ENCODE peak calls at places on chromosomes 16 and 17, in ten cellular contexts. One of them, this sample, is unnamed.

GRCh38 chr17:38691154-38691553 is 13.9 kb upstream of the MLLT6 start:
- DNase-seq in thoracic aorta: no peak
- DNase-seq in Caco-2: no peak
- DNase-seq in transverse colon: no peak
- DNase-seq in tibial artery: no peak
- DNase-seq in trophoblast cell: no peak
- DNase-seq in DND-41: no peak
- DNase-seq in fibroblast of lung: no peak
- DNase-seq in esophagus muscularis mucosa: no peak
- DNase-seq in CD8-positive, alpha-beta T cell: no peak
- DNase-seq in this sample: no peak

GRCh38 chr16:71929048-71929447 is 33.7 kb downstream of the IST1 start:
- DNase-seq in Caco-2: no peak
- DNase-seq in CD8-positive, alpha-beta T cell: no peak
- DNase-seq in tibial artery: no peak
- DNase-seq in transverse colon: peak; percentile 26
- DNase-seq in esophagus muscularis mucosa: no peak
- DNase-seq in thoracic aorta: no peak
- DNase-seq in trophoblast cell: no peak
- DNase-seq in fibroblast of lung: peak; percentile 86
- DNase-seq in DND-41: no peak
- DNase-seq in this sample: no peak

GRCh38 chr16:69567031-69567680 is 1.4 kb downstream of the NFAT5 start:
- DNase-seq in CD8-positive, alpha-beta T cell: no peak
- DNase-seq in tibial artery: peak; percentile 27
- DNase-seq in trophoblast cell: peak; percentile 78
- DNase-seq in DND-41: peak; percentile 12
- DNase-seq in esophagus muscularis mucosa: no peak
- DNase-seq in thoracic aorta: no peak
- DNase-seq in Caco-2: peak; percentile 66
- DNase-seq in transverse colon: no peak
- DNase-seq in fibroblast of lung: peak; percentile 31
- DNase-seq in this sample: no peak

GRCh38 chr17:72474740-72475477 is 354.1 kb downstream of the SOX9 start:
- DNase-seq in transverse colon: peak; percentile 47
- DNase-seq in Caco-2: no peak
- DNase-seq in thoracic aorta: no peak
- DNase-seq in CD8-positive, alpha-beta T cell: no peak
- DNase-seq in tibial artery: no peak
- DNase-seq in trophoblast cell: no peak
- DNase-seq in esophagus muscularis mucosa: no peak
- DNase-seq in DND-41: no peak
- DNase-seq in fibroblast of lung: no peak
- DNase-seq in this sample: no peak

GRCh38 chr16:77457046-77457445 is 22.2 kb upstream of the ADAMTS18 start:
- DNase-seq in esophagus muscularis mucosa: no peak
- DNase-seq in fibroblast of lung: peak; percentile 25
- DNase-seq in DND-41: no peak
- DNase-seq in transverse colon: no peak
- DNase-seq in trophoblast cell: no peak
- DNase-seq in CD8-positive, alpha-beta T cell: no peak
- DNase-seq in thoracic aorta: no peak
- DNase-seq in tibial artery: no peak
- DNase-seq in Caco-2: no peak
- DNase-seq in this sample: no peak

GRCh38 chr17:17877548-17878358 is 41.0 kb upstream of the SREBF1 start:
- DNase-seq in fibroblast of lung: peak; percentile 95
- DNase-seq in thoracic aorta: peak; percentile 71
- DNase-seq in esophagus muscularis mucosa: no peak
- DNase-seq in CD8-positive, alpha-beta T cell: no peak
- DNase-seq in Caco-2: no peak
- DNase-seq in DND-41: no peak
- DNase-seq in trophoblast cell: no peak
- DNase-seq in tibial artery: peak; percentile 81
- DNase-seq in transverse colon: peak; percentile 55
- DNase-seq in this sample: no peak

GRCh38 chr16:87034317-87034716 is 282.9 kb downstream of the C16orf95 start:
- DNase-seq in tibial artery: no peak
- DNase-seq in trophoblast cell: no peak
- DNase-seq in thoracic aorta: no peak
- DNase-seq in CD8-positive, alpha-beta T cell: no peak
- DNase-seq in DND-41: no peak
- DNase-seq in Caco-2: no peak
- DNase-seq in transverse colon: no peak
- DNase-seq in esophagus muscularis mucosa: no peak
- DNase-seq in fibroblast of lung: peak; percentile 25
- DNase-seq in this sample: no peak

GRCh38 chr17:4358154-4358553 is 8.3 kb downstream of the UBE2G1 start:
- DNase-seq in tibial artery: no peak
- DNase-seq in thoracic aorta: no peak
- DNase-seq in DND-41: no peak
- DNase-seq in fibroblast of lung: no peak
- DNase-seq in CD8-positive, alpha-beta T cell: no peak
- DNase-seq in trophoblast cell: no peak
- DNase-seq in transverse colon: no peak
- DNase-seq in esophagus muscularis mucosa: no peak
- DNase-seq in Caco-2: no peak
- DNase-seq in this sample: no peak

GRCh38 chr16:3642397-3643094 is 11.9 kb upstream of the DNASE1 start:
- DNase-seq in DND-41: no peak
- DNase-seq in esophagus muscularis mucosa: no peak
- DNase-seq in CD8-positive, alpha-beta T cell: no peak
- DNase-seq in trophoblast cell: peak; percentile 71
- DNase-seq in thoracic aorta: no peak
- DNase-seq in tibial artery: no peak
- DNase-seq in transverse colon: peak; percentile 42
- DNase-seq in fibroblast of lung: peak; percentile 55
- DNase-seq in Caco-2: peak; percentile 72
- DNase-seq in this sample: no peak

GRCh38 chr17:2844386-2844785 is 48.1 kb downstream of the RAP1GAP2 start:
- DNase-seq in esophagus muscularis mucosa: no peak
- DNase-seq in tibial artery: no peak
- DNase-seq in thoracic aorta: no peak
- DNase-seq in trophoblast cell: no peak
- DNase-seq in transverse colon: no peak
- DNase-seq in fibroblast of lung: no peak
- DNase-seq in CD8-positive, alpha-beta T cell: no peak
- DNase-seq in DND-41: no peak
- DNase-seq in Caco-2: peak; percentile 46
- DNase-seq in this sample: no peak

GRCh38 chr17:4741544-4741943 is 1.8 kb upstream of the CXCL16 start:
- DNase-seq in trophoblast cell: no peak
- DNase-seq in esophagus muscularis mucosa: no peak
- DNase-seq in tibial artery: no peak
- DNase-seq in DND-41: no peak
- DNase-seq in transverse colon: no peak
- DNase-seq in thoracic aorta: no peak
- DNase-seq in fibroblast of lung: no peak
- DNase-seq in Caco-2: no peak
- DNase-seq in CD8-positive, alpha-beta T cell: no peak
- DNase-seq in this sample: no peak

GRCh38 chr17:7440113-7440822 is 956 bp downstream of the FGF11 start:
- DNase-seq in fibroblast of lung: no peak
- DNase-seq in thoracic aorta: no peak
- DNase-seq in Caco-2: no peak
- DNase-seq in CD8-positive, alpha-beta T cell: no peak
- DNase-seq in DND-41: no peak
- DNase-seq in esophagus muscularis mucosa: no peak
- DNase-seq in transverse colon: peak; percentile 67
- DNase-seq in trophoblast cell: no peak
- DNase-seq in tibial artery: peak; percentile 55
- DNase-seq in this sample: no peak

GRCh38 chr17:2170023-2170422 is 115.1 kb downstream of the HIC1 start:
- DNase-seq in esophagus muscularis mucosa: no peak
- DNase-seq in CD8-positive, alpha-beta T cell: no peak
- DNase-seq in trophoblast cell: peak; percentile 53
- DNase-seq in tibial artery: no peak
- DNase-seq in transverse colon: peak; percentile 39
- DNase-seq in thoracic aorta: no peak
- DNase-seq in DND-41: no peak
- DNase-seq in fibroblast of lung: no peak
- DNase-seq in Caco-2: peak; percentile 42
- DNase-seq in this sample: no peak

GRCh38 chr17:55005520-55005919 is 37.0 kb downstream of the STXBP4 start:
- DNase-seq in esophagus muscularis mucosa: no peak
- DNase-seq in transverse colon: no peak
- DNase-seq in thoracic aorta: no peak
- DNase-seq in trophoblast cell: no peak
- DNase-seq in fibroblast of lung: peak; percentile 19
- DNase-seq in CD8-positive, alpha-beta T cell: no peak
- DNase-seq in Caco-2: peak; percentile 24
- DNase-seq in DND-41: peak; percentile 24
- DNase-seq in tibial artery: no peak
- DNase-seq in this sample: no peak

GRCh38 chr17:48412841-48413240 is 17.2 kb downstream of the SKAP1 start:
- DNase-seq in thoracic aorta: no peak
- DNase-seq in tibial artery: no peak
- DNase-seq in esophagus muscularis mucosa: no peak
- DNase-seq in fibroblast of lung: no peak
- DNase-seq in trophoblast cell: no peak
- DNase-seq in DND-41: no peak
- DNase-seq in transverse colon: no peak
- DNase-seq in Caco-2: no peak
- DNase-seq in CD8-positive, alpha-beta T cell: no peak
- DNase-seq in this sample: no peak

GRCh38 chr16:16025214-16025968 is 76.0 kb downstream of the ABCC1 start:
- DNase-seq in Caco-2: no peak
- DNase-seq in trophoblast cell: no peak
- DNase-seq in tibial artery: peak; percentile 60
- DNase-seq in thoracic aorta: no peak
- DNase-seq in transverse colon: no peak
- DNase-seq in fibroblast of lung: peak; percentile 97
- DNase-seq in DND-41: no peak
- DNase-seq in CD8-positive, alpha-beta T cell: peak; percentile 1
- DNase-seq in esophagus muscularis mucosa: no peak
- DNase-seq in this sample: peak; percentile 20

GRCh38 chr17:41907633-41908539 is 10.9 kb downstream of the ACLY start:
- DNase-seq in transverse colon: peak; percentile 18
- DNase-seq in DND-41: no peak
- DNase-seq in CD8-positive, alpha-beta T cell: no peak
- DNase-seq in fibroblast of lung: peak; percentile 44
- DNase-seq in trophoblast cell: no peak
- DNase-seq in esophagus muscularis mucosa: no peak
- DNase-seq in tibial artery: no peak
- DNase-seq in Caco-2: peak; percentile 81
- DNase-seq in thoracic aorta: no peak
- DNase-seq in this sample: no peak

DNA sequence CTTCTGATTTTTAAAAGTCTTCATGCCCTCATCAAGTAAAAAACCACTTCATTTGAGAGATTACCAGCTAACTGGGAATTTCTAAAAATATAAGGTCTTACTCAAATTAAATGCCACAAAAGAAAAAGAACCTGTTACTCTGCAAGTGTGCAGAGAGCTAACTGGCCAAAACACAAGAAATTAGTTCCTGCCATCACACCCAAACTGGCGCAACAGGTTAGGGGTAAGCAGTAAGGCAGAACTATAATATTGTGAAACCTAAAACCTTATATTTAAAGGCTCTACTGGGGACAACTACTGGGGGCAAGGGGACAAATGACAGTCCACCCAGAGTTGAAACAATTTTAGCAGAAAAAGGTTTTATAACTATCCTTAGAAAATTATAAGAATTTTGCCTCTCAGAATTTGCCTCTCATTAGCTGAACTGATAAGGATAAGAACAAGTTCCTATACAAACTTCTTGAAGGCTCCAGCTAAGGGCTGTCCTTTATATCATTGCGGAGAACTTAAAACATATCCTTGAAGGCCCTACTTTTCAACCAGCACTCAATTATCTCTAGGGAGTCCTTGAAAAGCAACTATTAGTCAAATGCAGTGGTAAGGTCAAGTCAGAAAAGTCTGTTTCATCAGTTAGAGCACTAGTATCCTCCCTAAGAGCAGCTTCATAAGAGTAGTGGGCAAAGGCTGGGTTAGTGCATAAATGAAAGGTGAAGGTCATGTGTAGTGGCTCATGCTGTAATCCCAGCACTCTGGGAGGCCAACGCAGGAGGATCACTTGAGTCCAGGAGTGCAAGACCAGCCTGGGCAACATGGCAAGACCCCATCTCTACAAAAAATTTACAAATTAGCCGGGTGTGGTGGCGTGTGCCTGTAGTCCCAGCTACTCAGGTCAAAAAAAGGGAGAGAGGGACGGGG is 31.5 kb downstream of the SMURF2 start:
- DNase-seq in DND-41: no peak
- DNase-seq in thoracic aorta: no peak
- DNase-seq in trophoblast cell: no peak
- DNase-seq in Caco-2: no peak
- DNase-seq in fibroblast of lung: no peak
- DNase-seq in esophagus muscularis mucosa: no peak
- DNase-seq in transverse colon: no peak
- DNase-seq in CD8-positive, alpha-beta T cell: no peak
- DNase-seq in tibial artery: no peak
- DNase-seq in this sample: no peak
- H3K4me1 ChIP-seq in DND-41: no peaks in the 10 kb centered on the region
- H3K4me1 ChIP-seq in thoracic aorta: peaks cover 48% of the 10 kb centered on the region
- H3K4me1 ChIP-seq in trophoblast cell: peaks cover 2% of the 10 kb centered on the region
- H3K4me1 ChIP-seq in Caco-2: peaks cover 8% of the 10 kb centered on the region
- H3K4me1 ChIP-seq in fibroblast of lung: peaks cover 12% of the 10 kb centered on the region
- H3K4me1 ChIP-seq in esophagus muscularis mucosa: peaks cover 68% of the 10 kb centered on the region
- H3K4me1 ChIP-seq in transverse colon: peaks cover 32% of the 10 kb centered on the region
- H3K4me1 ChIP-seq in CD8-positive, alpha-beta T cell: peaks cover 40% of the 10 kb centered on the region
- H3K4me1 ChIP-seq in tibial artery: no peaks in the 10 kb centered on the region
- H3K4me1 ChIP-seq in this sample: peaks cover 11% of the 10 kb centered on the region

GRCh38 chr16:56382901-56383355 is 42.4 kb downstream of the AMFR start:
- DNase-seq in trophoblast cell: no peak
- DNase-seq in CD8-positive, alpha-beta T cell: no peak
- DNase-seq in thoracic aorta: no peak
- DNase-seq in esophagus muscularis mucosa: no peak
- DNase-seq in tibial artery: no peak
- DNase-seq in fibroblast of lung: peak; percentile 83
- DNase-seq in DND-41: no peak
- DNase-seq in Caco-2: no peak
- DNase-seq in transverse colon: no peak
- DNase-seq in this sample: no peak
- H3K9me3 ChIP-seq in trophoblast cell: peaks cover 6% of the 10 kb centered on the region
- H3K9me3 ChIP-seq in CD8-positive, alpha-beta T cell: no peaks in the 10 kb centered on the region
- H3K9me3 ChIP-seq in thoracic aorta: peaks cover 7% of the 10 kb centered on the region
- H3K9me3 ChIP-seq in esophagus muscularis mucosa: peaks cover 13% of the 10 kb centered on the region
- H3K9me3 ChIP-seq in tibial artery: peaks cover 4% of the 10 kb centered on the region
- H3K9me3 ChIP-seq in fibroblast of lung: no peaks in the 10 kb centered on the region
- H3K9me3 ChIP-seq in DND-41: peaks cover 12% of the 10 kb centered on the region
- H3K9me3 ChIP-seq in Caco-2: peaks cover 22% of the 10 kb centered on the region
- H3K9me3 ChIP-seq in transverse colon: peaks cover 16% of the 10 kb centered on the region
- H3K9me3 ChIP-seq in this sample: peaks cover 5% of the 10 kb centered on the region

GRCh38 chr17:76528528-76529223 is 8.8 kb downstream of the CYGB start:
- DNase-seq in transverse colon: no peak
- DNase-seq in CD8-positive, alpha-beta T cell: no peak
- DNase-seq in esophagus muscularis mucosa: no peak
- DNase-seq in trophoblast cell: no peak
- DNase-seq in DND-41: no peak
- DNase-seq in fibroblast of lung: no peak
- DNase-seq in Caco-2: no peak
- DNase-seq in thoracic aorta: no peak
- DNase-seq in tibial artery: peak; percentile 71
- DNase-seq in this sample: no peak
- H3K4me3 ChIP-seq in transverse colon: no peak overlapping the region
- H3K4me3 ChIP-seq in CD8-positive, alpha-beta T cell: peak overlapping the region; percentile 67
- H3K4me3 ChIP-seq in esophagus muscularis mucosa: peak overlapping the region; percentile 10
- H3K4me3 ChIP-seq in trophoblast cell: no peak overlapping the region
- H3K4me3 ChIP-seq in DND-41: no peak overlapping the region
- H3K4me3 ChIP-seq in fibroblast of lung: no peak overlapping the region
- H3K4me3 ChIP-seq in Caco-2: no peak overlapping the region
- H3K4me3 ChIP-seq in thoracic aorta: peak overlapping the region; percentile 59
- H3K4me3 ChIP-seq in tibial artery: no peak overlapping the region
- H3K4me3 ChIP-seq in this sample: no peak overlapping the region

GRCh38 chr16:68288252-68288650 is 22.5 kb downstream of the SLC7A6OS start:
- DNase-seq in trophoblast cell: no peak
- DNase-seq in tibial artery: no peak
- DNase-seq in transverse colon: no peak
- DNase-seq in Caco-2: no peak
- DNase-seq in esophagus muscularis mucosa: no peak
- DNase-seq in CD8-positive, alpha-beta T cell: no peak
- DNase-seq in DND-41: no peak
- DNase-seq in thoracic aorta: no peak
- DNase-seq in fibroblast of lung: no peak
- DNase-seq in this sample: no peak
- H3K4me1 ChIP-seq in trophoblast cell: peaks cover 6% of the 10 kb centered on the region
- H3K4me1 ChIP-seq in tibial artery: no peaks in the 10 kb centered on the region
- H3K4me1 ChIP-seq in transverse colon: peaks cover 54% of the 10 kb centered on the region
- H3K4me1 ChIP-seq in Caco-2: peaks cover 3% of the 10 kb centered on the region
- H3K4me1 ChIP-seq in esophagus muscularis mucosa: peaks cover 57% of the 10 kb centered on the region
- H3K4me1 ChIP-seq in CD8-positive, alpha-beta T cell: peaks cover 98% of the 10 kb centered on the region
- H3K4me1 ChIP-seq in DND-41: peaks cover 43% of the 10 kb centered on the region
- H3K4me1 ChIP-seq in thoracic aorta: peaks cover 71% of the 10 kb centered on the region
- H3K4me1 ChIP-seq in fibroblast of lung: peaks cover 10% of the 10 kb centered on the region
- H3K4me1 ChIP-seq in this sample: peaks cover 95% of the 10 kb centered on the region

This sample was measured in effector memory CD4-positive, alpha-beta T cell.